ENCODE peak calls at places on chromosomes 3 and 15, in six cellular contexts. D is HFF-Myc; I is GM12865; X is HCT116; A is choroid plexus epithelial cell; O is CD8-positive, alpha-beta T cell. Y is an unnamed sample.

GRCh38 chr3:167653750-167654149 is at the start of gene WDR49:
- DNase-seq in A (peak; percentile 7), I (peak; percentile 15), X (no peak), O (no peak), D (no peak), Y (no peak)

GRCh38 chr3:193803288-193803687 is 210.3 kb downstream of the OPA1 start:
- DNase-seq in I (no peak), A (no peak), X (no peak), D (no peak), O (no peak), Y (no peak)

GRCh38 chr3:13574798-13575451 is 26.0 kb downstream of the FBLN2 start:
- DNase-seq in O (no peak), A (peak; percentile 48), I (no peak), X (no peak), D (no peak), Y (no peak)

GRCh38 chr15:80508783-80509182 is 104.6 kb downstream of the ARNT2 start:
- DNase-seq in O (no peak), I (no peak), D (no peak), X (no peak), A (no peak), Y (no peak)

GRCh38 chr3:196920733-196921132 is 21.6 kb downstream of the NCBP2 start:
- DNase-seq in D (no peak), I (peak; percentile 18), A (no peak), X (no peak), O (no peak), Y (no peak)

GRCh38 chr3:10782011-10782410 is 34.0 kb upstream of the SLC6A11 start:
- DNase-seq in X (no peak), O (no peak), D (no peak), A (no peak), I (no peak), Y (no peak)

GRCh38 chr15:67124911-67125588 is 59.6 kb downstream of the SMAD3 start:
- DNase-seq in D (no peak), X (peak; percentile 88), O (no peak), A (no peak), I (no peak), Y (no peak)

GRCh38 chr3:7562892-7563291 is 702.0 kb downstream of the GRM7 start:
- DNase-seq in O (no peak), D (no peak), A (no peak), I (no peak), X (peak; percentile 18), Y (no peak)

GRCh38 chr3:12856626-12857025 is 15.3 kb upstream of the RPL32 start:
- DNase-seq in I (no peak), X (no peak), O (no peak), A (no peak), D (no peak), Y (no peak)

GRCh38 chr3:72700106-72700505 is 148.1 kb downstream of the SHQ1 start:
- DNase-seq in A (no peak), X (no peak), O (no peak), I (no peak), D (no peak), Y (no peak)

GRCh38 chr3:42118762-42119361 is 27.7 kb downstream of the TRAK1 start:
- DNase-seq in I (peak; percentile 86), O (no peak), D (no peak), A (peak; percentile 72), X (peak; percentile 47), Y (no peak)

GRCh38 chr15:82999905-83000671 is 11.4 kb downstream of the C15orf40 start:
- DNase-seq in I (peak; percentile 71), D (peak; percentile 46), A (peak; percentile 85), O (peak; percentile 26), X (no peak), Y (no peak)

GRCh38 chr3:13583251-13584180 is 34.6 kb downstream of the FBLN2 start:
- DNase-seq in O (no peak), D (no peak), I (no peak), A (no peak), X (no peak), Y (no peak)

GRCh38 chr3:185691622-185692021 is 105.5 kb downstream of the SENP2 start:
- DNase-seq in I (no peak), D (no peak), O (no peak), A (no peak), X (no peak), Y (no peak)

GRCh38 chr15:31390029-31390428 is 63.4 kb downstream of the KLF13 start:
- DNase-seq in A (no peak), O (no peak), D (no peak), I (no peak), X (no peak), Y (no peak)

GRCh38 chr3:40200754-40201316 is 108.7 kb upstream of the EIF1B start:
- DNase-seq in O (no peak), X (no peak), A (no peak), D (no peak), I (no peak), Y (no peak)

GRCh38 chr3:69542265-69543079 is 156.6 kb upstream of the FRMD4B start:
- DNase-seq in X (no peak), I (no peak), D (no peak), A (no peak), O (no peak), Y (no peak)

GRCh38 chr15:39684215-39684614 is 98.4 kb downstream of the FSIP1 start:
- DNase-seq in D (no peak), A (no peak), X (no peak), O (no peak), I (no peak), Y (no peak)

GRCh38 chr3:81958967-81959625 is 197.7 kb upstream of the GBE1 start:
- DNase-seq in O (no peak), D (peak; percentile 86), A (peak; percentile 13), I (no peak), X (no peak), Y (peak; percentile 39)

GRCh38 chr3:69181592-69182211 is 59.3 kb upstream of the LMOD3 start:
- DNase-seq in I (no peak), A (peak; percentile 86), D (peak; percentile 57), O (no peak), X (no peak), Y (peak; percentile 6)

GRCh38 chr15:51132384-51133139 is 37.9 kb upstream of the TNFAIP8L3 start:
- DNase-seq in I (peak; percentile 29), A (peak; percentile 100), O (no peak), X (peak; percentile 15), D (no peak), Y (peak; percentile 82)

GRCh38 chr15:42329992-42330391 is 29.3 kb upstream of the CAPN3 start:
- DNase-seq in X (no peak), I (no peak), D (no peak), A (no peak), O (no peak), Y (no peak)
- H3K4me3 ChIP-seq in X (no peak overlapping the region), I (no peak overlapping the region), D (no peak overlapping the region), A (no peak overlapping the region), O (no peak overlapping the region), Y (no peak overlapping the region)

GRCh38 chr15:74402873-74403589 is 30.7 kb downstream of the SEMA7A start:
- DNase-seq in D (no peak), I (peak; percentile 94), X (no peak), O (peak; percentile 56), A (no peak), Y (no peak)
- H3K4me3 ChIP-seq in D (no peak overlapping the region), I (peak overlapping the region; percentile 76), X (no peak overlapping the region), O (no peak overlapping the region), A (no peak overlapping the region), Y (no peak overlapping the region)

GRCh38 chr15:90553248-90553745 is 23.6 kb downstream of the CRTC3 start:
- DNase-seq in X (no peak), A (peak; percentile 78), O (no peak), D (peak; percentile 93), I (no peak), Y (peak; percentile 75)
- H3K4me3 ChIP-seq in X (no peak overlapping the region), A (no peak overlapping the region), O (no peak overlapping the region), D (peak overlapping the region; percentile 10), I (no peak overlapping the region), Y (no peak overlapping the region)

GRCh38 chr3:18418173-18418572 is 7.0 kb downstream of the SATB1 start:
- DNase-seq in X (no peak), A (no peak), D (no peak), I (no peak), O (no peak), Y (no peak)

GRCh38 chr3:18415132-18415531 is 10.0 kb downstream of the SATB1 start:
- DNase-seq in A (no peak), X (no peak), O (no peak), I (no peak), D (no peak), Y (no peak)

GRCh38 chr3:18412684-18413083 is 12.5 kb downstream of the SATB1 start:
- DNase-seq in I (no peak), D (no peak), A (no peak), O (no peak), X (no peak), Y (no peak)

GRCh38 chr3:18416332-18416731 is 8.8 kb downstream of the SATB1 start:
- DNase-seq in O (no peak), A (no peak), I (no peak), D (no peak), X (no peak), Y (no peak)

DNA sequence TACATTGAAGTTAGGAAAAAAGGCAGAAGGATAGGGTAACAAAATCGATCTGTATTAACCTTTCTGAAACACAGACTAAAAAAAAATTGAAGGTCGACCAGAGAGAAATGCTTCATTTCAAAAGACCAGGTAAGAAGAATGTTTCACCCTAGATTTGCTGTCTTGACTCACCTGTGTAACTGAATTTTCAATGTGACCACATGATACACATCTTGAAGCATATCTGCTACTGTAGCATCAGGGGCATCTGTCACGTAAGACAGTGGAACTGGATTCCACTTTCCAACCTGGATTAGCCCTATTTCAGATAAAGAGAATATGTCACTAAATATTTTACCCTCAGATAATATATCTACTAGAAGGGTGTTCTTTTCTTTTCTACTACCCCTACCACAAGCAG is 9.3 kb downstream of the SATB1 start:
- DNase-seq in D (no peak), X (no peak), O (no peak), A (no peak), I (no peak), Y (no peak)
- H3K4me3 ChIP-seq in D (no peak overlapping the region), X (no peak overlapping the region), O (no peak overlapping the region), A (no peak overlapping the region), I (no peak overlapping the region), Y (no peak overlapping the region)

GRCh38 chr15:69782809-69783208 is 314.9 kb downstream of the TLE3 start:
- DNase-seq in A (no peak), I (no peak), O (peak; percentile 49), X (no peak), D (no peak), Y (no peak)
- H3K4me3 ChIP-seq in A (no peak overlapping the region), I (no peak overlapping the region), O (no peak overlapping the region), X (no peak overlapping the region), D (no peak overlapping the region), Y (no peak overlapping the region)

GRCh38 chr15:96354731-96355560 is 24.4 kb downstream of the NR2F2 start:
- DNase-seq in X (no peak), A (peak; percentile 95), D (no peak), O (no peak), I (no peak), Y (no peak)
- H3K4me3 ChIP-seq in X (no peak overlapping the region), A (peak overlapping the region; percentile 69), D (peak overlapping the region; percentile 47), O (no peak overlapping the region), I (no peak overlapping the region), Y (peak overlapping the region; percentile 60)

DNA sequence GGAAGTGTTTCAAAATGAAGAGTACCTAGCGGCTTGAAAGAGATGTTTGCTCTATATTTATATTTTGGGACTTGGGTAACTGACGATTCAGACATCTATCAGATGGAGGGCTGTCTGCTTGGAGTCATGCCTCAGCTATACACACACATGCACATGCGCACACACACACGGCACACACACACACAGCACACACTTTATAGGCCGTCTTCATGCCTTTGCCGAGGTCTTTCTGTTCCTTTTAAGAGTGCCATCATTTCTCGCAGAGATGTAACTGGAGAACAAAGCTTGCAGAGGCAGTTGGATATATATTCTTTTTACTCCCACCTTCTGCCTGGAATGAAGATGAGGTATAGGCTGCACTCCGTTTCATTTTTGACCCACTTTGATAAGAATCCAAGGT is 314.1 kb downstream of the PTPRG start:
- DNase-seq in X (no peak), D (no peak), I (no peak), O (no peak), A (peak; percentile 14), Y (no peak)
- H3K4me3 ChIP-seq in X (no peak overlapping the region), D (no peak overlapping the region), I (no peak overlapping the region), O (no peak overlapping the region), A (no peak overlapping the region), Y (no peak overlapping the region)

Y was measured in BJ.